ENCODE peak calls at places on chromosomes 4 and X, in four cellular contexts. N, W, Q and A are unnamed samples. For H3K4me1, the result is how much of the 10 kb centered on the place peaks cover.

GRCh38 chrX:114930227-114930626 is 87.2 kb downstream of the IL13RA2 start:
- DNase-seq in Q (no peak), N (no peak), W (no peak), A (no peak)

GRCh38 chr4:75637176-75637575 is 6.8 kb upstream of the CDKL2 start:
- DNase-seq in W (no peak), Q (no peak), N (no peak), A (no peak)

GRCh38 chr4:15672096-15672495 is 9.5 kb upstream of the FAM200B start:
- DNase-seq in N (no peak), W (no peak), Q (no peak), A (no peak)

GRCh38 chrX:105460366-105460765 is 239.9 kb upstream of the TEX13A start:
- DNase-seq in N (no peak), Q (no peak), W (no peak), A (no peak)

GRCh38 chr4:147678796-147679549 is 5.0 kb downstream of the PRMT9 start:
- DNase-seq in Q (no peak), W (no peak), N (no peak), A (no peak)

GRCh38 chrX:37383313-37383712 is 34.1 kb downstream of the PRRG1 start:
- DNase-seq in N (no peak), Q (no peak), W (no peak), A (no peak)

GRCh38 chrX:13491061-13491460 is 78.3 kb upstream of the EGFL6 start:
- DNase-seq in N (no peak), W (no peak), Q (no peak), A (no peak)

GRCh38 chr4:4424499-4425115 is 37.7 kb downstream of the NSG1 start:
- DNase-seq in N (no peak), Q (no peak), W (no peak), A (peak)

GRCh38 chrX:1577845-1578244 is 13.6 kb upstream of the AKAP17A start:
- DNase-seq in N (no peak), W (no peak), Q (no peak), A (no peak)

GRCh38 chr4:139760558-139760957 is 94.9 kb downstream of the MGST2 start:
- DNase-seq in N (no peak), W (no peak), Q (no peak), A (no peak)

GRCh38 chrX:152915541-152916241 is 17.8 kb downstream of the ZNF185 start:
- DNase-seq in W (peak), Q (no peak), N (no peak), A (peak)

GRCh38 chr4:2793578-2793919 is 664 bp downstream of the SH3BP2 start:
- DNase-seq in W (no peak), Q (peak), N (peak), A (peak)

GRCh38 chrX:144566592-144566991 is 680.7 kb upstream of the SPANXN1 start:
- DNase-seq in W (no peak), Q (no peak), N (no peak), A (no peak)

GRCh38 chr4:186708554-186708953 is 15.1 kb downstream of the FAT1 start:
- DNase-seq in N (no peak), W (no peak), Q (no peak), A (no peak)

GRCh38 chr4:88021824-88022223 is 14.4 kb downstream of the PKD2 start:
- DNase-seq in Q (no peak), W (no peak), N (no peak), A (peak)

GRCh38 chrX:119605398-119605738 is 856 bp downstream of the NKRF start:
- DNase-seq in N (peak), Q (no peak), W (peak), A (peak)

GRCh38 chr4:48329193-48329592 is 12.1 kb upstream of the SLAIN2 start:
- DNase-seq in W (no peak), N (no peak), Q (no peak), A (no peak)

GRCh38 chrX:139121616-139122286 is 408.8 kb upstream of the F9 start:
- DNase-seq in N (no peak), W (no peak), Q (no peak), A (no peak)

GRCh38 chrX:21838937-21839333 is 482 bp upstream of the MBTPS2 start:
- DNase-seq in W (no peak), N (no peak), Q (no peak), A (no peak)

GRCh38 chr4:8051644-8052043 is 107.0 kb downstream of the ABLIM2 start:
- DNase-seq in Q (no peak), N (no peak), W (no peak), A (no peak)

GRCh38 chr4:12889054-12889453 is 595.1 kb downstream of the RAB28 start:
- DNase-seq in W (no peak), N (peak), Q (no peak), A (no peak)

GRCh38 chr4:52126946-52127345 is 75.8 kb downstream of the SPATA18 start:
- DNase-seq in N (no peak), Q (no peak), W (no peak), A (no peak)

GRCh38 chr4:79661196-79661595 is 253.2 kb upstream of the GK2 start:
- DNase-seq in W (no peak), Q (no peak), N (no peak), A (no peak)

GRCh38 chrX:72475952-72476668 is 96.5 kb downstream of the HDAC8 start:
- DNase-seq in N (no peak), Q (no peak), W (no peak), A (no peak)

GRCh38 chrX:54817220-54817820 is 9.8 kb downstream of the MAGED2 start:
- DNase-seq in W (no peak), Q (no peak), N (no peak), A (no peak)

GRCh38 chr4:155591784-155592567 is 74.7 kb upstream of the GUCY1A1 start:
- DNase-seq in N (no peak), W (no peak), Q (no peak), A (no peak)

GRCh38 chr4:13092702-13093101 is 391.4 kb downstream of the RAB28 start:
- DNase-seq in N (peak), W (no peak), Q (no peak), A (peak)

GRCh38 chr4:985123-985830 is 1.6 kb upstream of the IDUA start:
- DNase-seq in N (peak), Q (no peak), W (peak), A (no peak)

GRCh38 chr4:25941441-25941840 is 27.4 kb downstream of the SMIM20 start:
- DNase-seq in N (no peak), Q (no peak), W (no peak), A (no peak)

GRCh38 chr4:54556587-54556986 is 101.2 kb upstream of the KIT start:
- DNase-seq in Q (no peak), W (no peak), N (no peak), A (no peak)

GRCh38 chr4:27049101-27049829 is 188.6 kb downstream of the STIM2 start:
- DNase-seq in N (no peak), W (no peak), Q (no peak), A (no peak)

GRCh38 chr4:153542835-153543234 is 76.7 kb downstream of the TMEM131L start:
- DNase-seq in N (no peak), Q (no peak), W (no peak), A (no peak)

GRCh38 chr4:153542131-153542530 is 76.0 kb downstream of the TMEM131L start:
- DNase-seq in N (no peak), Q (no peak), W (no peak), A (no peak)

GRCh38 chr4:153543351-153543750 is 77.2 kb downstream of the TMEM131L start:
- DNase-seq in Q (no peak), W (no peak), N (no peak), A (no peak)

GRCh38 chr4:153539058-153539826 is 73.1 kb downstream of the TMEM131L start:
- DNase-seq in Q (no peak), N (no peak), W (no peak), A (no peak)

GRCh38 chr4:153541426-153542096 is 75.4 kb downstream of the TMEM131L start:
- DNase-seq in N (no peak), Q (no peak), W (no peak), A (no peak)
- H3K27ac ChIP-seq in N (no peak), Q (no peak), W (no peak), A (peak)

DNA sequence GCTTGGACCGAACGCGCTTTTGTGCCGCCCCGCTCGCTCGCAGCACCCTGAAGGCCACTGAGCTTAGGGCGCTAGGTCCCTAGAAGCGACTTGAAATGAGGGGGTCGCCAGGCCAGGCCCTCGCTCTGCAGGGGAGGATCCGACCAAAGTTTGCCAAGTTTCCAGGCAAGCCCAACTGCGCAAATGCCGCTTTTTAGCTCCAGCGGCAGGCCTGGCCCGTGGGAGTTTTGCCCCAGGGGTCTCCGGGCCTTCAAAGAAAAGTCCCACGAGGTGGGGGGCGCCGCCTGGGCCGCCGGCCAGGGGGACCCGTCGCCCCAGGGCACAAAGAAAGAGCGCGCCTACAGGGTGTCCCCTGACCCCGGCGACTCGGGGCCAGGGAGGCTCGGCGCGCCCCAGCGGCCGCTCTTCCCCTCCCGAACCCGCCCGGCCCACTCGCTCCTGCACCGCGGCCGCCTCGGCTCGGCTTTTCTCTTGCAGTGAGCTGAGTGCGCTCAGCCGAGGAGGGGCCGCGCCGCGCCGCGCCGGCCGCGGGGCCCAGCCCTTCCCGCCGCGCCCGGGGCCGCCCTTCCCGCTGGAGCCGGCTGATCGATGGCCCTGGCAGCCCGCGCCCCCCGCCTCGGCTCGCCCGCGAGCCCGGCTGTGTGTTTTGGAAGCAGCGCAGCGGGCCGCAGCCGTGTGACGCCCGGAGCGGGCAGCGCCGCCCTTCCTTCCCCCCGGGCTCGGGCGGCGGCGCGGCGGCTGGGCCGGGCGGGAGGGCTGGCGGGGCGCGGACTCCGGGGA is 788 bp upstream of the KLF3 start:
- DNase-seq in W (peak), N (no peak), Q (peak), A (peak)
- TF ChIP-seq POLR2A in W (peak), N (no peak), Q (peak), A (peak)

DNA sequence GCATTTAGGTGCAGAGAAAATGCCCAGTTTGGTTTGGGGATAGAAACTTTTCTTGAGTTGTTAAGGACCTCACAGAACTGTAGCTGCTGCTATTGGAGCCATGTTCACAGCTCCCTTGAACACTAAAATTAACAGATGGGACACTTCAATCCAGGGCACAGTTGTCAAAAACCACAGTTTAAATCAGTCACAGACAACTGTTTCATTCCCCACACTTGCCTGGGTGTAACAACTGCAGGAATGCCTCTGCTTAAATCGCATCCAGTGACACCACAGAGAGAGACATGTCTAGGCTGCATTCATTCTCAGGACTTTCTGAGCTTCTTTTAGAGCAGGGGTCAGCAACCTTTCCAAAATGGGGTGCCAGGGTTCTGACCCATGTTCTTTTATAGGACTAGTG is 12.7 kb upstream of the CAPN6 start:
- DNase-seq in N (no peak), Q (no peak), W (no peak), A (no peak)
- H3K4me1 ChIP-seq in N (under half), Q (under half), W (under half), A (under half)

DNA sequence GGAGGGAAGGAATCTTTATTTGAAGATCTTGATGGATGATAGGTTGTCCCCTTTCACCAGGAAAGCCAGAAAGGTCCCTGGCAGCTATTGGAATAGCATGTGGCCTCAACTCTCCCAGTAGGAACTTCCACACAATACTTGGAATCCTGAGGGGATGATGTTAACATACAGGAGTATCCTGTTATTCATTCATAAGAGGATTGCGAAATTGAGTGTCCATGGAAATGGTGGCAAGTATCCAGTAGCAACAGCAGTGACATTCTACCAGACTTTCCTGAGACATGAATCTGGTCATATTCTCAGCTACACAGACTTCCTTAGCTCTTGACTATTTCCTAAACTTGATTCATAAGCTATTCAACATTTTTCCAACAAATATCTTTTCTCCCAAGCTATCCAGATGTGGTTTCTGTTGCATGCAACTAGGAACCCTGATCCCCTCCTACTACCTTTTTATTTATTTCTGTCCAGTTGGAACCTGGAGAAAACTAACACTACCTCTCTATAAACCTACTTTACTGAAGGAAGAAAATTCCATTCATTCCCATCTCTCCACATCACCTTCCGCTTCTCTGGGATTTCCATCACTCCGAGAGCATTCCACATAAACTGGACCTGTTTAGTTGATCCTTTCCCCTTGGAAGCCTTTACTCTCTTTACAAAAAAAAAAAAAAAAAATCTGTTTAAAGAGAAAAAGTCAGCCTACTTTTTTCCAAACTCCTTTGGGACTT is 101.8 kb downstream of the ANXA5 start:
- DNase-seq in Q (peak), N (peak), W (no peak), A (no peak)
- H3K27ac ChIP-seq in Q (no peak), N (peak), W (no peak), A (no peak)

GRCh38 chrX:101658661-101659477 is 781 bp downstream of the ARMCX2 start:
- DNase-seq in N (peak), W (peak), Q (peak), A (peak)

GRCh38 chrX:101657495-101657894 is 2.2 kb downstream of the ARMCX2 start:
- DNase-seq in Q (no peak), W (no peak), N (no peak), A (no peak)

GRCh38 chrX:101656817-101657216 is 2.8 kb downstream of the ARMCX2 start:
- DNase-seq in W (no peak), Q (no peak), N (no peak), A (no peak)

GRCh38 chrX:101655540-101655939 is 4.1 kb downstream of the ARMCX2 start:
- DNase-seq in W (no peak), N (no peak), Q (no peak), A (no peak)

DNA sequence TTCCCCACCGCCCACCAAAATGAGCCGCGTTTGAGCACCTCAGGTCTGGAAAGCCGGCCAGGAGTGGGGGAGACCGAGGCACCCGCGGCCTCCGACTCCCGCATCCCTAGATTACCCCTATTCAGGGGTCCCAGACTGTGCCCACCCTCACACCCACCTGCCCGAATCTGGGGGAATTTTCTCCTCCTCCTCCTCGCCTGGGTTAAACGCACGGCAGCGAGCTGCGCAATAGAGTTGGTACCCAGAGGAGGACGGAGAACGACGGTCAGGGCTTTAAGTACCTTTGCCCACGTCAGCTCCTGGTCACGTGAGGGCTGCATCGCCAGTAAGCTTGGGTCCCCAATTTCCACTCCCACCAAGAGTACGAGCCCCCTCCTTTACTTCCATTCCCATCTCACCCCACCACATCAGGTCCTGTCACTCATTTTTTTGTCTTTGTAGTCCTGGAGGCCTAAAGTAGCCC is at the start of gene ARMCX2:
- DNase-seq in W (no peak), Q (peak), N (peak), A (peak)
- TF ChIP-seq POLR2A in W (no peak), Q (peak), N (no peak), A (peak)

GRCh38 chr4:159155119-159155518 is 52.2 kb downstream of the RAPGEF2 start:
- DNase-seq in N (no peak), Q (no peak), W (no peak), A (no peak)
- H3K4me1 ChIP-seq in N (under half), Q (under half), W (under half), A (under half)

GRCh38 chrX:154135458-154136229 is 8.4 kb upstream of the OPN1LW start:
- DNase-seq in N (no peak), W (no peak), Q (no peak), A (no peak)
- H3K27ac ChIP-seq in N (no peak), W (no peak), Q (no peak), A (peak)

DNA sequence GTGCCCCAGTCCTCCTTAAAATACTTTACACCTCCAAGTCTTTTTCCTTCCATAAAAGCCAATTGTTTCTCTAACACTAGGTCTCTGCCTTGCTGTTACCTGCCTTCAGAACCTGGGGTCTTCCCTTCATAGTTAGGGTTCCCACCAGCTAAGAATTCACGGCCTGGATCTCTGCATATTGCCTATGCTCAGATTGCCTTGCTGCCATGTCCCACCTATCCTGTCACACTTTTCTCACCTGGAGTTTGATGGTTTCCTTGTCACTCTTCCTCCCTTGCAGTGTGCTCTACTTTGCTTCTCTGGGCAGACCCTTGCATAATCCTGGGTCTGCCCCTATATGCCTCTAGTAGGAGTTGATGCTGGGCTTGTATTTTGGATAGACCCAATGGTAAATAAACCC is 36.6 kb upstream of the TMPRSS11E start:
- DNase-seq in Q (no peak), W (no peak), N (no peak), A (no peak)
- TF ChIP-seq POLR2A in Q (no peak), W (no peak), N (no peak), A (no peak)